ENCODE peak calls at places on chromosomes 12 and 14, in six cellular contexts. W is GM23338, M is HepG2, B is endothelial cell of umbilical vein, V is K562, K is HCT116. X is an unnamed sample.

GRCh38 chr14:101508196-101508947 is 52.9 kb upstream of the DIO3 start:
- DNase-seq in W (no peak), M (no peak), B (no peak), V (no peak), K (no peak), X (no peak)

GRCh38 chr14:22122227-22123187 is 448.9 kb upstream of the OR4E1 start:
- DNase-seq in W (peak), M (peak), B (no peak), V (no peak), K (no peak), X (no peak)

GRCh38 chr14:36524220-36524837 is 4.3 kb upstream of the NKX2-1 start:
- DNase-seq in W (peak), M (no peak), B (no peak), V (no peak), K (no peak), X (no peak)

GRCh38 chr12:104137175-104137901 is 672 bp downstream of the NFYB start:
- DNase-seq in W (peak), M (peak), B (peak), V (peak), K (no peak), X (no peak)

GRCh38 chr14:104214411-104214810 is 76.0 kb downstream of the KIF26A start:
- DNase-seq in W (no peak), M (no peak), B (no peak), V (no peak), K (no peak), X (no peak)

GRCh38 chr12:111386891-111387290 is 18.0 kb upstream of the PHETA1 start:
- DNase-seq in W (no peak), M (no peak), B (peak), V (no peak), K (no peak), X (no peak)

GRCh38 chr12:63294327-63294632 is 143.3 kb upstream of the AVPR1A start:
- DNase-seq in W (no peak), M (peak), B (peak), V (no peak), K (peak), X (no peak)

GRCh38 chr12:25495336-25496097 is 57.6 kb downstream of the LMNTD1 start:
- DNase-seq in W (no peak), M (peak), B (no peak), V (no peak), K (no peak), X (no peak)

GRCh38 chr12:107429006-107429698 is 256.4 kb upstream of the PWP1 start:
- DNase-seq in W (no peak), M (no peak), B (no peak), V (no peak), K (no peak), X (no peak)

GRCh38 chr12:57128519-57129247 is 400 bp downstream of the LRP1 start:
- DNase-seq in W (peak), M (no peak), B (no peak), V (no peak), K (no peak), X (no peak)

GRCh38 chr12:58607805-58608204 is 312.5 kb downstream of the LRIG3 start:
- DNase-seq in W (no peak), M (no peak), B (no peak), V (no peak), K (no peak), X (no peak)

GRCh38 chr14:26851793-26852192 is 254.0 kb upstream of the NOVA1 start:
- DNase-seq in W (no peak), M (no peak), B (no peak), V (no peak), K (no peak), X (no peak)

GRCh38 chr14:96106891-96107290 is 67.7 kb downstream of the C14orf132 start:
- DNase-seq in W (no peak), M (no peak), B (no peak), V (no peak), K (no peak), X (no peak)

GRCh38 chr14:65164068-65164824 is 61.9 kb upstream of the MAX start:
- DNase-seq in W (peak), M (peak), B (peak), V (peak), K (peak), X (peak)

GRCh38 chr12:131896080-131896810 is 1.8 kb downstream of the ULK1 start:
- DNase-seq in W (peak), M (peak), B (peak), V (peak), K (peak), X (no peak)

GRCh38 chr14:25049127-25049558 is 804 bp downstream of the STXBP6 start:
- DNase-seq in W (peak), M (no peak), B (no peak), V (no peak), K (no peak), X (no peak)

GRCh38 chr12:96882862-96883261 is 24.2 kb upstream of the NEDD1 start:
- DNase-seq in W (no peak), M (no peak), B (peak), V (no peak), K (no peak), X (no peak)

GRCh38 chr14:80269338-80269935 is 58.1 kb upstream of the DIO2 start:
- DNase-seq in W (no peak), M (no peak), B (peak), V (no peak), K (no peak), X (no peak)

GRCh38 chr14:96630281-96630680 is 128.1 kb downstream of the PAPOLA start:
- DNase-seq in W (no peak), M (no peak), B (no peak), V (no peak), K (no peak), X (no peak)

GRCh38 chr12:47079365-47079893 is at the start of gene PCED1B:
- DNase-seq in W (peak), M (peak), B (peak), V (peak), K (no peak), X (no peak)

GRCh38 chr12:18864900-18865561 is 127.1 kb downstream of the CAPZA3 start:
- DNase-seq in W (no peak), M (no peak), B (no peak), V (peak), K (no peak), X (no peak)

GRCh38 chr12:68067762-68068376 is 78.6 kb downstream of the IFNG-AS1 start:
- DNase-seq in W (peak), M (peak), B (no peak), V (peak), K (peak), X (no peak)

GRCh38 chr12:68065163-68065562 is 75.9 kb downstream of the IFNG-AS1 start:
- DNase-seq in W (no peak), M (no peak), B (no peak), V (no peak), K (no peak), X (no peak)

GRCh38 chr12:68069276-68069675 is 80.0 kb downstream of the IFNG-AS1 start:
- DNase-seq in W (no peak), M (no peak), B (no peak), V (no peak), K (no peak), X (no peak)

GRCh38 chr12:68065687-68066086 is 76.4 kb downstream of the IFNG-AS1 start:
- DNase-seq in W (no peak), M (no peak), B (no peak), V (no peak), K (no peak), X (no peak)

DNA sequence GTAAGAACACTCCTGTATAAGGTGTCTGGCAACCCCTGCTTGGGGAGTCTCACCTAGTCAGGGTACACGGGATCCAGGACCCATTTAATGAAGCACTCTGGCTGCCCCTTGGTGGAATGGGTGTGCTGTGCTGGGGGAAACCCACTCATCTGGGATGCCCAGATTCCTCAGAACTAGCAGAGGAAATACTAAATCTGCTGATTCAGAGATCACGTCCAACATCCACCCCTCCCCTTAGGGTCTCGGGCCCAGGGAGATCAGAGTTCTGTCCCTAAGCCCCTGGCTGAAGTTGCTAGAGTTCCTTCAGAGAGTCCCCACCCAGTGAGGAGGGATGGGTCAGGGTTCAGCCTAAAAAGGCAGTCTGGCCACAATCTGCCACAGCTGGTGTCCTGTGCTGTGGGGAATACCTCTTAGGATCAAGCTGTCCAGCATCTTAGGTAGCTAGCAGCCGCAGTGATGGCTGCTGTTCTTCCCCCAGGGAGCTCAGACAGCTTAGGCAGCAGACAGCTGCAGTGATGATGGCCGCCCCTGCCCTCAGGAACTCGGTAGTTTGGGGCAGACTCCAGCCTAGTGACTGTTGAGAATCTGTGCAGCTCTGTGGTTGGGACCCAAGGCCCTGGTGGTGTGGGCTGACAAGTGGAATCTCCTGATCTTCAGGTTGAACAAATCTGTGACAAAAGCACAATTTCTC is 74.8 kb downstream of the IFNG-AS1 start:
- DNase-seq in W (no peak), M (no peak), B (no peak), V (no peak), K (no peak), X (no peak)
- TF ChIP-seq POLR2AphosphoS5 in W (no peak), M (no peak), B (no peak), V (no peak), K (no peak), X (no peak)

DNA sequence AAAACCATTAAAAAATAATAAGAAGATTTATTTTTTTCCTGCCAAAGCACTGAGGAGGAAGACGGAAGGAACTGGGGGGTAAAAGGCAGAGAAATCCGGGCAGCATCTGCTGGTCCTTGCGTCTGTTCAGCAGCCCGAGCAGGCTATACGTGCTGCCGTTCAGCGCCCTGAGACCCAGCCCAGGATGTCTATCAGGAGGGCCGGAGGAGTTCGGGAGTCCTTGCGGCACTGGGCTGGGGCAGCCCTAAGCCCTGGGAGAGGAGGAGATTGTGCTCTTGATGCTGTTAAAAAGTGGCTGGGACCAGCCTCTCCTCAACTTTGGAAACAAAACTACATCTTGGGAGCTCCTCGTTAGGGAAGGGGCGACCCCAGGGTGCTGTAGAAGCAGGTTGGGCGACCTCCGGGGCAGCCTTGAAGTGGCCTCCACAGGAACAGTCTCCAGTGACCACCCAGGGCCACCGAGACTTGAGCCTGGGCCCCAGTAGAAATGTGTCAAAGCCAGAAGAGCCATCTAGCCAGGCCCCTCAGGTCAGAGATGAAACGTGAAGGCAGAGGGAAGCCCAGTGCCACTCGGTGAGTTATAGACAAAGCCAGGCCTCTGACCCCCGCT is 14.3 kb downstream of the PGF start:
- DNase-seq in W (no peak), M (no peak), B (no peak), V (no peak), K (no peak), X (no peak)
- H3K27ac ChIP-seq in W (no peak), M (no peak), B (peak), V (peak), K (no peak), X (no peak)

GRCh38 chr12:117032593-117033381 is 66.4 kb downstream of the TESC start:
- DNase-seq in W (peak), M (no peak), B (peak), V (no peak), K (no peak), X (no peak)

GRCh38 chr12:117034249-117034648 is 65.0 kb downstream of the TESC start:
- DNase-seq in W (no peak), M (no peak), B (no peak), V (no peak), K (no peak), X (no peak)

GRCh38 chr12:117034691-117035090 is 64.5 kb downstream of the TESC start:
- DNase-seq in W (no peak), M (no peak), B (no peak), V (no peak), K (no peak), X (no peak)

GRCh38 chr12:117031843-117032592 is 67.2 kb downstream of the TESC start:
- DNase-seq in W (no peak), M (no peak), B (no peak), V (no peak), K (no peak), X (no peak)

GRCh38 chr12:117033382-117034045 is 65.7 kb downstream of the TESC start:
- DNase-seq in W (no peak), M (no peak), B (no peak), V (no peak), K (no peak), X (no peak)
- TF ChIP-seq EZH2 in W (no peak), M (no peak), B (no peak), V (no peak), K (no peak), X (no peak)

GRCh38 chr12:91523831-91524230 is 341.2 kb upstream of the DCN start:
- DNase-seq in W (peak), M (no peak), B (no peak), V (no peak), K (no peak), X (no peak)

GRCh38 chr12:91533366-91533765 is 350.7 kb upstream of the DCN start:
- DNase-seq in W (no peak), M (no peak), B (no peak), V (no peak), K (no peak), X (no peak)

GRCh38 chr12:91529829-91530228 is 347.2 kb upstream of the DCN start:
- DNase-seq in W (no peak), M (no peak), B (peak), V (no peak), K (no peak), X (no peak)
- TF ChIP-seq POLR2AphosphoS5 in W (no peak), M (no peak), B (no peak), V (no peak), K (no peak), X (no peak)

GRCh38 chr12:1206118-1206734 is 215.2 kb downstream of the ERC1 start:
- DNase-seq in W (no peak), M (no peak), B (peak), V (no peak), K (no peak), X (no peak)
- H3K27ac ChIP-seq in W (no peak), M (no peak), B (peak), V (no peak), K (no peak), X (no peak)

DNA sequence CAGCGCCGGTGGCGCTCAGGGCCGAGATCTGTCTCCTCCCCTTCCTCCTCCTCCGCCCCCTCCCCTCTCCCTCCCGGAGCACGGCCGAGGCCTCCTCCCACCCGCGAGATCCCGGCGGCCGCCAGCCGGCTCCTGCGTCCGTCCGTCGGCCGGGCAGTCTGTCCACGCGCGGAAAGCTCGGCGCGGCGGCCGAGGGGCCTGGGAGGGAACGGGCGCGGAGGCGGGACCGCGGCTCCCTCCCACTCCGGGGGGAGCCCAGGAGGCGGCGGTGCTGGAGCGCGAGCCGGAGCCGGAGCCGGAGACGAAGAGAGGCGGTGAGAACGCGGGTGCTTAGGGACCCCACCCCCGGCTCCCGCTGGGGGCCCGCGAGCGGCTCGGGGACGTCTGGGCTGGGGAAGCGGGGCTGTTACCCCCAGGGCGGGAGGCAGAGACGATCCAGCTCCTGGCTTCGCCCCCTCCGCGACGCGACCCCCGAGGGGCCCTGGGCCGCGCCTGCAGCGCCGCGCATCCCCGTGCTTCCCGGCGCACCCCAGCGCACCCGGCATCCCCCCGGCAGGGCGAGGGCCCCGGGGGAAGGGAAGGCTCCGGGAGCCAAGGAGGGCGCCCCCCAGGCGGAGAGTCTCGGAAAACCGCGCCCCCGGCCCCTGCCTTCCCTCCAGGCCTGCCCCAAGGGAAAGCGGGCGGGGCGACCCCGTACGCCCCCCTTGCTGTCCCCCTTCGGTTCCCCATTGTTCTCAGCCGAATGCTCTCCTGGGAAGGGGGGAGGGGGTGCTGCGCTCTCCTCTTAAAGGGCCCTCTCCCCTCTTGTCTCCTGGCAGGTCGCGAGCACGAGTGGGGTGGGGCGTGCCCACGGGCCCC is at the start of gene DTX1:
- DNase-seq in W (peak), M (no peak), B (no peak), V (no peak), K (no peak), X (no peak)
- TF ChIP-seq EZH2 in W (no peak), M (no peak), B (peak), V (no peak), K (no peak), X (no peak)

GRCh38 chr12:100498141-100498540 is 24.5 kb downstream of the NR1H4 start:
- DNase-seq in W (no peak), M (no peak), B (no peak), V (no peak), K (no peak), X (no peak)

GRCh38 chr12:100494026-100494425 is 20.4 kb downstream of the NR1H4 start:
- DNase-seq in W (no peak), M (no peak), B (no peak), V (no peak), K (no peak), X (no peak)

GRCh38 chr12:100503228-100503628 is 29.6 kb downstream of the NR1H4 start:
- DNase-seq in W (no peak), M (no peak), B (no peak), V (no peak), K (no peak), X (no peak)

GRCh38 chr12:100497105-100497795 is 23.6 kb downstream of the NR1H4 start:
- DNase-seq in W (no peak), M (no peak), B (no peak), V (no peak), K (no peak), X (no peak)

DNA sequence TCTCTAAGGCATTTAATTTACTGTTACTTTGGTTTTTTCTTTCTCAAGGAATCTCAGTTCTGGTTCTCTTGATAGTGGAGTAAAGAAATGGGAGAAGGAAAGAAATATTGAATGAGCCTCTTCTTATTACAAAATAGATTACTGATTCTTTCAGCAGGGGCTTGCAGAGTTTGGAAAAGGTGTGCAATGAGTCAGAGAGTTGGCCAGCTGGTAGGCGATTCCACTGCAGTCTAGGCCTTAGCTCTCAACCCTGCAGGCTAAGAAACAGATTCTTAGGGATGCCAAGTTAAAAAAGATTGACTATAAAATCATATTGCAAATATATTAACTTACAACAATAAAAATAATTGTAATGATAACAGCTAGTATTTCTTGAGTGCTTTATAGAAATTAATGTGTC is 25.8 kb downstream of the NR1H4 start:
- DNase-seq in W (no peak), M (no peak), B (no peak), V (no peak), K (no peak), X (no peak)
- TF ChIP-seq POLR2AphosphoS5 in W (no peak), M (no peak), B (no peak), V (no peak), K (no peak), X (no peak)

GRCh38 chr12:32036477-32037263 is 70.0 kb upstream of the BICD1 start:
- DNase-seq in W (no peak), M (no peak), B (no peak), V (peak), K (no peak), X (no peak)
- H3K27ac ChIP-seq in W (no peak), M (no peak), B (no peak), V (peak), K (no peak), X (no peak)

X was measured in SK-N-MC.